ENCODE peak calls at places on chromosomes 5 and 9, in four cellular contexts. M, B, I and S are unnamed samples.

GRCh38 chr5:407801-408268 is 35.1 kb upstream of the EXOC3 start:
- DNase-seq in M (no peak), B (no peak), I (no peak), S (no peak)

GRCh38 chr5:137072376-137073174 is 426.6 kb downstream of the SPOCK1 start:
- DNase-seq in M (no peak), B (no peak), I (no peak), S (no peak)

GRCh38 chr5:67308988-67309688 is 112.5 kb upstream of the CD180 start:
- DNase-seq in I (no peak), B (no peak), M (no peak), S (no peak)

GRCh38 chr9:87711857-87712800 is 13.8 kb upstream of the CTSL start:
- DNase-seq in B (no peak), M (no peak), I (peak), S (peak)

GRCh38 chr5:55557123-55557522 is 22.4 kb upstream of the PLPP1 start:
- DNase-seq in I (no peak), M (no peak), B (no peak), S (no peak)

GRCh38 chr5:14748180-14748900 is 83.8 kb downstream of the OTULIN start:
- DNase-seq in B (no peak), M (no peak), I (no peak), S (no peak)

GRCh38 chr9:116015855-116016254 is 137.7 kb upstream of the PAPPA start:
- DNase-seq in M (no peak), B (no peak), I (no peak), S (no peak)

GRCh38 chr9:113310538-113310937 is 7.4 kb upstream of the RNF183 start:
- DNase-seq in M (no peak), B (no peak), I (no peak), S (no peak)

GRCh38 chr5:111734013-111734412 is 23.0 kb downstream of the NREP start:
- DNase-seq in I (no peak), B (no peak), M (no peak), S (no peak)

DNA sequence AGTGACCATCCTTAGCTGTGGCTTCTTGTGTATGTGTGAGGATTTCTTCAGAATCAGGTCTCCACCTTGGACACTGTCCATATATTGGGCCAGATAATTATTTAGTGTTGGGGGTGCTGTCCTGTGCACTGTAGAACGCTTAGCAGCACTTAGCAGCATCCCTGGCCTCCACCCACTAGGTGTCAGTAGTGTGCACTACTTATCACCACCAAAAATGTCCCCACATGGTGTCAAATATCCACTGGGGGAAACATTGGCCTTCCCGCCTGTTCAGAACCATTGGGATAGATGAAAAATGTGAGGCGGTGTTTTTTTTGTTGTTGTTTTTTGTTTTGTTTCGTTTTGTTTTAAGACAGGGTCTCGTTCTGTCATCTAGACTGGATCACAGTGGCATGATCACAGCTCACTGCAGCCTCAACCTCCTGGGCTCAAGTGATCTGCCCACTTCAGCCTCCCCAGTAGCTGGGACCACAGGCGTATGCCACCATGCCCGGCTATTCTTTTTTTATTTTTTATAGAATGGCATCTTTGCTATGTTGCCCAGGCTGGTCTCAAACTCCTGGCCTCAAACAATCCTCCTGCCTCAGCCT is 67.7 kb downstream of the TENT4A start:
- DNase-seq in M (peak), B (no peak), I (no peak), S (no peak)
- TF ChIP-seq CTCF in M (peak), B (no peak), I (no peak), S (no peak)

GRCh38 chr9:109013678-109014145 is 413 bp upstream of the CTNNAL1 start:
- DNase-seq in B (no peak), I (no peak), M (no peak), S (no peak)

GRCh38 chr9:109015026-109015280 is 1.7 kb upstream of the CTNNAL1 start:
- DNase-seq in B (no peak), M (no peak), I (no peak), S (no peak)

GRCh38 chr9:109012876-109013677 is at the start of gene CTNNAL1:
- DNase-seq in I (peak), B (peak), M (peak), S (peak)

GRCh38 chr9:109016132-109016531 is 2.8 kb upstream of the CTNNAL1 start:
- DNase-seq in M (no peak), B (no peak), I (no peak), S (no peak)

GRCh38 chr9:109014267-109015025 is 1.1 kb upstream of the CTNNAL1 start:
- DNase-seq in B (peak), I (peak), M (peak), S (no peak)
- H3K4me3 ChIP-seq in B (no peak), I (no peak), M (peak), S (no peak)

DNA sequence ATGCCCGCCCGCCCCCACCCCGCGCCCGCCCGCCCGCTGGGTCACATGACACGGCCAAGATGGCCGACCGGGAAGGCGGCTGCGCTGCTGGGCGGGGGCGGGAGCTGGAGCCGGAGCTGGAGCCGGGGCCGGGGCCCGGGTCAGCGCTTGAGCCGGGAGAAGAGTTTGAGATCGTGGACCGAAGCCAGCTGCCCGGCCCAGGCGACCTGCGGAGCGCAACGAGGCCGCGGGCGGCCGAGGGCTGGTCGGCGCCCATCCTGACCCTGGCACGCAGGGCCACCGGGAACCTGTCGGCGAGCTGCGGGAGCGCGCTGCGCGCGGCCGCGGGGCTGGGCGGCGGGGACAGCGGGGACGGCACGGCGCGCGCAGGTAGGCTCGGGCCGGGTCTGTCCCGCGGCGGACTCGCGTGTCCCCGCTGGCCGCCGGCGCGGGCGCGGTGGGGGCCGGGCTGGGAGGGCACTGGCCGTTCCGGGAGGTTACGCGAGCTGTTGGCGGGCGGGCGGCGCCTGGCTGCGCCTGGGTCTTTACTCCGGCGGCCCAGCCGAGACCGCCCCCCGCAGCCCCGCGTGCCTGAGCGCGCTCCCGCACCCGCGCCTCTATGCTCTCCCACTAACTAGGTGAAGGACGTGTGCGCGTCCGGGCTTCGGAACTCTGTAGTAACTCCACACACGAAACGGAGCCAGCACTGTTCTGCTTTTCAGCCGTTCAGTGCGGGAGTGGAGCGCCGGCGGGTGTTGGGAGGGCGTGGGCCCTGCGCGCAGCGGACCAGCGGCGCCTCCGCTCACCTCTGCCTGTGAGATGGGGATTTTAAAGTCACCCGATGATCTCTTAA is at the start of gene RUFY1:
- DNase-seq in I (peak), M (peak), B (peak), S (peak)
- TF ChIP-seq POLR2A in I (peak), M (peak), B (peak), S (no peak)

GRCh38 chr9:90894956-90895687 is 93.5 kb downstream of the SYK start:
- DNase-seq in I (no peak), M (peak), B (no peak), S (peak)
- TF ChIP-seq CTCF in I (peak), M (peak), B (no peak), S (no peak)

DNA sequence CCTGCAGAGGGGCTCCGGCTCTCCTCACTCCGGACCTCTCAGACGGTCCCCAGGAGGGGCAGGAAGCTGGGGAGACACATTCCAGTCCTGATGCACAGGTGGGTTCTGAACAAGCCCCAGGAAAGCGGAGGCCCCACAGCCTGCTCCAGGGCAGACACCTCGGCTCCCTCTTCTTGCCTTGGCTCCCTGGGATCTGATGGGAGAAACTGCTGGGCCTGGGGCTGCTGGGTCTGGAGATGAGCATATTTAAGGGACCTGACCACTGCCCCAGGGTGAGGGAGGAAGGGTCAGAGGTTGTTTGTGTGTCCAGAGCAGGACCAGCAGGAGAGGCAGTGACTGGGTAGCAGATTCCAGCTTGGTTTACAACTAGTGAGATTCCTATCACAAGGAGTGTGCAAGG is 1.2 kb downstream of the CORO2A start:
- DNase-seq in B (no peak), M (no peak), I (no peak), S (no peak)
- H3K4me3 ChIP-seq in B (no peak), M (peak), I (peak), S (no peak)

GRCh38 chr5:178118345-178118744 is 5.0 kb downstream of the N4BP3 start:
- DNase-seq in M (no peak), B (no peak), I (no peak), S (no peak)

GRCh38 chr5:178115136-178115834 is 2.0 kb downstream of the N4BP3 start:
- DNase-seq in M (no peak), I (no peak), B (no peak), S (no peak)

GRCh38 chr5:178117911-178118310 is 4.6 kb downstream of the N4BP3 start:
- DNase-seq in M (no peak), I (no peak), B (no peak), S (no peak)

GRCh38 chr5:178115835-178116405 is 2.6 kb downstream of the N4BP3 start:
- DNase-seq in B (no peak), M (no peak), I (no peak), S (no peak)

GRCh38 chr5:178116406-178116885 is 3.1 kb downstream of the N4BP3 start:
- DNase-seq in I (no peak), M (no peak), B (no peak), S (no peak)
- TF ChIP-seq POLR2A in I (no peak), M (no peak), B (no peak), S (no peak)

GRCh38 chr5:139955616-139956283 is 87.3 kb downstream of the NRG2 start:
- DNase-seq in I (no peak), M (peak), B (no peak), S (no peak)
- TF ChIP-seq CTCF in I (no peak), M (peak), B (no peak), S (no peak)

GRCh38 chr5:181282874-181283273 is 21.9 kb upstream of the TRIM52 start:
- DNase-seq in M (no peak), I (no peak), B (no peak), S (peak)
- H3K4me3 ChIP-seq in M (no peak), I (no peak), B (no peak), S (no peak)

DNA sequence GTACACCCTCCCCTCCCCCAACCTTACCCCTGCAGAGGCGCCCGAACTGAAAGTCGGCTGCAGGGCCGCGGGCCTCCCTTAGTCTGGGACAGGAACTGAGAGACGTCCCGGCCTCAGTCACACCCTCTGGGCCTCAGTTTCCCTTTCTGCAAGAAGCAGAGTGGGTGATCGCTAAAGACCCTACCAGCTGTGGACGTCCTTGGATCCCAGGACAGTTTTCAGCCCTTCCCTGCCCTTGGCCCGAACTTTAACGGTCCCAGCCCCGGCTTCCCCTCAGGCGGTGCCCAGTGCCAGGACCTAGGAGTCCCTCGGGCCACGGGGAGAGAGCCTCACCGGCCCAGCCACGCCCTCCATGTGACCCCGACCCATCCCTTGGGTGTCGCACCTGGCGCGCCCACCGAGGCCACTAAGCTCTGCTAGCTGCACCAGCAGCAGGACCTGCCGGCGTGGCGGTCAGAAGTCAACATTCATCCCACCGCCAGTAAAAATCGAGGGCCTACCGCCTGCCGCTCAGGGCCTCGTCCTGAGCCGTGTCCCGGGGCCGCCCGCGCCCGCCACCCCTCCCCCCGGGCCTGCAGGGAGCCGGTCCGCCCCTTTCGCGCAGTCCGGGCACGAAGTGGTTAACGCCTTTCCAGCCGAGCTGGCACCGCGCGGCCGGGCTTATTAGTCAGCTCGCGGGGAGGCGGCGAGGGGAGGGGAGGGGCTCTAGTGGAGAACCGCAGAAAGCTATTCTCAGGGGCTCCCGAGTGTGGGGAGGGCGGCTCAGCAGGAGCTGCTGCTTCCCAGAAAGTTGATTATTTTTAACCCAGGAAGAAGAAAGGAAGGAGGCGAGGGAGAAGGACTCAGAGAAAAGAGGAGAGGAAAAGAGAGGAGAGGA is 124.5 kb downstream of the C9orf50 start:
- DNase-seq in M (peak), B (peak), I (peak), S (peak)
- TF ChIP-seq POLR2A in M (no peak), B (peak), I (peak), S (no peak)